ENCODE peak calls at places on chromosome 18, in seven cellular contexts. E is left ventricle myocardium superior; R is NCI-H1694; F is NCI-H2081; B is M059J; M is CD8-positive, alpha-beta memory T cell; O is CD8-positive, alpha-beta T cell. D is an unnamed sample.

GRCh38 chr18:58218111-58218510 is 174.1 kb downstream of the NEDD4L start:
- DNase-seq in E (no peak), R (no peak), F (no peak), B (peak; percentile 55), M (no peak), O (no peak), D (no peak)

GRCh38 chr18:45951021-45951714 is 16.0 kb downstream of the EPG5 start:
- DNase-seq in E (no peak), R (no peak), F (no peak), B (peak; percentile 89), M (no peak), O (no peak), D (no peak)

GRCh38 chr18:22378672-22379282 is 38.9 kb downstream of the CTAGE1 start:
- DNase-seq in E (peak; percentile 38), R (no peak), F (no peak), B (peak; percentile 69), M (no peak), O (peak; percentile 56), D (peak; percentile 73)

GRCh38 chr18:79922971-79923411 is 28.5 kb downstream of the SLC66A2 start:
- DNase-seq in E (peak; percentile 23), R (no peak), F (no peak), B (no peak), M (no peak), O (peak; percentile 41), D (no peak)

GRCh38 chr18:901769-902168 is 2.9 kb upstream of the ADCYAP1 start:
- DNase-seq in E (no peak), R (no peak), F (no peak), B (no peak), M (no peak), O (no peak), D (no peak)

GRCh38 chr18:31497711-31498449 is at the start of gene DSG2:
- DNase-seq in E (peak; percentile 88), R (no peak), F (peak; percentile 68), B (peak; percentile 2), M (no peak), O (no peak), D (peak; percentile 94)

GRCh38 chr18:78818961-78819360 is 160.7 kb upstream of the SALL3 start:
- DNase-seq in E (no peak), R (no peak), F (no peak), B (no peak), M (no peak), O (no peak), D (peak; percentile 22)

GRCh38 chr18:3153107-3153704 is 66.6 kb downstream of the MYOM1 start:
- DNase-seq in E (no peak), R (no peak), F (no peak), B (no peak), M (no peak), O (no peak), D (no peak)

GRCh38 chr18:59303006-59303405 is 15.4 kb downstream of the CPLX4 start:
- DNase-seq in E (no peak), R (no peak), F (no peak), B (no peak), M (no peak), O (no peak), D (no peak)

GRCh38 chr18:45198526-45198925 is 416.8 kb upstream of the SLC14A2 start:
- DNase-seq in E (no peak), R (no peak), F (no peak), B (peak; percentile 55), M (no peak), O (no peak), D (no peak)

GRCh38 chr18:75162467-75162866 is 46.5 kb downstream of the PTGR3 start:
- DNase-seq in E (no peak), R (no peak), F (no peak), B (peak; percentile 57), M (no peak), O (no peak), D (peak; percentile 16)

GRCh38 chr18:59744271-59744721 is 47.1 kb upstream of the CCBE1 start:
- DNase-seq in E (no peak), R (no peak), F (no peak), B (peak; percentile 95), M (no peak), O (no peak), D (no peak)

GRCh38 chr18:23191952-23192662 is 56.8 kb downstream of the CABLES1 start:
- DNase-seq in E (peak; percentile 78), R (peak; percentile 21), F (peak; percentile 18), B (peak; percentile 86), M (no peak), O (no peak), D (peak; percentile 34)

GRCh38 chr18:7567487-7568425 is 640 bp downstream of the PTPRM start:
- DNase-seq in E (peak; percentile 72), R (no peak), F (no peak), B (no peak), M (no peak), O (no peak), D (peak; percentile 89)

D was measured in endodermal cell.